ENCODE peak calls at places on chromosomes 12 and 14, in seven cellular contexts. J is left ventricle myocardium inferior, K is heart right ventricle, T is endothelial cell of umbilical vein, F is tibial artery, A is A549, D is cardiac fibroblast. L is an unnamed sample.

GRCh38 chr12:132236930-132237771 is 92.2 kb downstream of the GALNT9 start:
- DNase-seq in J (no peak), K (no peak), T (no peak), F (peak), A (no peak), D (no peak), L (no peak)

GRCh38 chr12:92539966-92540791 is 162.6 kb upstream of the PLEKHG7 start:
- DNase-seq in J (peak), K (peak), T (peak), F (no peak), A (no peak), D (no peak), L (no peak)

GRCh38 chr12:16012086-16012485 is 101.0 kb downstream of the DERA start:
- DNase-seq in J (peak), K (peak), T (peak), F (no peak), A (no peak), D (peak), L (no peak)

GRCh38 chr12:119153477-119154434 is 25.0 kb upstream of the HSPB8 start:
- DNase-seq in J (peak), K (peak), T (peak), F (peak), A (peak), D (peak), L (no peak)

GRCh38 chr12:30927210-30927576 is 645 bp downstream of the TSPAN11 start:
- DNase-seq in J (no peak), K (no peak), T (no peak), F (peak), A (no peak), D (no peak), L (no peak)

GRCh38 chr12:125515887-125516286 is 450.7 kb downstream of the AACS start:
- DNase-seq in J (no peak), K (no peak), T (no peak), F (no peak), A (no peak), D (no peak), L (no peak)

GRCh38 chr12:109702126-109702841 is 11.3 kb upstream of the FAM222A start:
- DNase-seq in J (no peak), K (no peak), T (no peak), F (no peak), A (no peak), D (no peak), L (no peak)

GRCh38 chr12:54304187-54304810 is 3.5 kb upstream of the NFE2 start:
- DNase-seq in J (peak), K (peak), T (no peak), F (peak), A (peak), D (peak), L (no peak)

GRCh38 chr12:642633-643477 is 20.4 kb downstream of the NINJ2 start:
- DNase-seq in J (peak), K (peak), T (peak), F (peak), A (peak), D (peak), L (no peak)

DNA sequence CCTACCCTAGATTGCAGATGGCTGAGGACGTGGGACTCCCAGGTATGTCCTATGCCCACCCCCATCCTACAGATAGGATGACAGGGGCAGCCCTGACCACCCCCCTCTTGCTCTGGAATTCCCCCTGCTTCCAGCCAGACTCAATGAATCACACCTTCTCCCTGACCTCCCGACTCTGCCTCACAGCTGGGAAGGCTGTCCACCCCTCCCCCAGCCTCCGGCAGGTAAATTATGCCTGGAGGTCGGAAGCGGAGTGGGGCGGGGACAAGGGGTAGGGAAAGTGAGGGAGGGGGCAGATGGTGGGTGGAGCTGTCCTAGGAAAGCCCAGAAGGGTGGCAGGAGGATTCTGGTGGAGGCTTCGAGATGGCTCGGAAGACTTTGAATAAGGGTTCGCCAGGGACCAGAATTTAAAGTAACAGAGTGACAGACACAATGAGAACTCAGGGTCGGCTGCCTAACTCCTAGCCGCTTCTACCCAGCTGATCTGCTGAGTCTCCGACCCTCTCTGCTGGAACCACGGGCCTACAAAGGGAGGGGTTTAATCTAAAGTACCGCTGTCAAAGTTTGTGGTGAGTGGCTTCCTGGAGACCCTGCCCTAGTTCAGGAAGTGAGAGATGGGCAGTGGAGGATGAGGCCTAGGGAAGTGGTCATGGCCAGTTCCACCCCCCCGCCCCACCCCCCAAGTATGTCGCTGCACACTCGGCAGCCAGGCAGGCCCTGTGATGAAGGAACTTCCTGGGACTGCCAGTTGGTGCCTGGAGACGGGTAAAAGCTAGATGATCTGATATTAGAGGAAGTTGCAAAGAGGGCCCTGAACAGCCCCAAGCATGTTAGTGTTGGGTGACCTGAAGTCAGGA is 4.2 kb downstream of the PLEKHG3 start:
- DNase-seq in J (no peak), K (peak), T (no peak), F (peak), A (peak), D (no peak), L (no peak)
- H3K4me3 ChIP-seq in J (peak), K (no peak), T (no peak), F (peak), A (peak), D (no peak), L (no peak)

GRCh38 chr12:6570264-6570887 is 2.3 kb upstream of the NOP2 start:
- DNase-seq in J (no peak), K (peak), T (peak), F (no peak), A (peak), D (peak), L (no peak)
- TF ChIP-seq CTCF in J (peak), K (peak), T (peak), F (peak), A (peak), D (peak), L (peak)

GRCh38 chr14:35339761-35340406 is 47.7 kb downstream of the PSMA6 start:
- DNase-seq in J (no peak), K (no peak), T (no peak), F (no peak), A (no peak), D (no peak), L (no peak)
- H3K4me3 ChIP-seq in J (no peak), K (no peak), T (no peak), F (no peak), A (no peak), D (no peak), L (no peak)

DNA sequence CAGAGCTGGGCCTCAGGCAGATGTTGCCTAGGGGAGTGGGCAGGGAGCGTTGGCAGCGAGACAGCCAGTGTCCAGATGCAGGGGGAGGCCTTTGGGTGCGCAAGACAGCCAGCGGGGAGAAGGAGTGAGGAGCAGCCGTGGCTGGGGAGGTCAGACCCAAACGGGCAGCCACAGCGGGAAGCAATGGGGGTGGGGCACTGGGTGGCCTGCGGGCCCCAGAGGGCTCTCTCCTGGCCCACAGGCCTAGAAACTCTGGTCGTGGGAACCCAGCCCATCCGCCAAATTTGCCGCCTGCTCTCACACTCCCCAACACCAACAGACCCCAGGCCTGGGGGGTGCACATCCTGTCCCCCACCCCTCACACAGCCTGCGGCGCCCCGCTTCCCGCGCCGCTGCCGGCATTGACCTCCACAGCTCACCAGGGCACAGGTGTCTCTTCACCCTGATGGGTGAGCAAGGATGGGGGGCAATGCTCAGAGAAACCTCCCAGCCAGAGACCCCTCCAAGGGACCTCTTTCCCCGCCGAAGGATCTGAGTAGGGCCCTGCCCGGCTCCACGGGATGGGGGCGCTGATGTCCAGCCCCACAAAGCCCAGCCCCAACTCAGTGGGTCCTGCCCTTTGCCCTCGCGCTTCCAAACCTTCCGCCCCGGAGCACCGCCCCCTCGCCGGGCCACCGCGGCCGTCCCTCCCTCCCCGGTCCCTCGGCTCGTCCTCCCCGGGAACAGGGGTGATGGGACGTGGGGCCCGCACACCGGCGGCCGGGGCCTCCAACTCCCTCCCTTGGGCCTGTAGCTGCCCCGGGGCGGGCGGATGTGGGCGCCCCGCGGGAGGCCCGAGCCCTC is 781 bp downstream of the HDAC7 start:
- DNase-seq in J (peak), K (peak), T (peak), F (peak), A (peak), D (peak), L (no peak)
- TF ChIP-seq CTCF in J (peak), K (peak), T (peak), F (peak), A (peak), D (peak), L (peak)

DNA sequence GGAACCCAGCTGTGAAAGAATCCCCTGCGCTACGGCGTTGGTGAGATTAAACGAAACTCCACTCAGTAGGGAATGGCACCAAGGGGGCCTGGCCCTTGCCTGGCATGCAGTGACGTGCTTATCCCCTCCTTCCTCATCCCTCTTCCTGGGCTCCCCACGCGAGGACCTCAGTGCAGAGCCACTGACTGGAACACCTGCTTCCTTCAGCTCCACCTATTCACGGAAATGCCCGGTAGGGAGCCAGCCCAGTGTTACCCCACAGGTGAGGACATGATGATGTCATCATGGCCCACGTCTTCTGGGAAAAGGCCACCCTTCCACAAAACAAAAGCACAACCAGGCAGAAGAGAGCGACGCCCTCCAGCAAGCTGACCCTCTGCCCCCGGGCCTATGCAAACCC is 42.2 kb downstream of the CCDC85C start:
- DNase-seq in J (no peak), K (no peak), T (no peak), F (no peak), A (no peak), D (no peak), L (no peak)
- H3K4me3 ChIP-seq in J (no peak), K (no peak), T (no peak), F (no peak), A (no peak), D (no peak), L (peak)

DNA sequence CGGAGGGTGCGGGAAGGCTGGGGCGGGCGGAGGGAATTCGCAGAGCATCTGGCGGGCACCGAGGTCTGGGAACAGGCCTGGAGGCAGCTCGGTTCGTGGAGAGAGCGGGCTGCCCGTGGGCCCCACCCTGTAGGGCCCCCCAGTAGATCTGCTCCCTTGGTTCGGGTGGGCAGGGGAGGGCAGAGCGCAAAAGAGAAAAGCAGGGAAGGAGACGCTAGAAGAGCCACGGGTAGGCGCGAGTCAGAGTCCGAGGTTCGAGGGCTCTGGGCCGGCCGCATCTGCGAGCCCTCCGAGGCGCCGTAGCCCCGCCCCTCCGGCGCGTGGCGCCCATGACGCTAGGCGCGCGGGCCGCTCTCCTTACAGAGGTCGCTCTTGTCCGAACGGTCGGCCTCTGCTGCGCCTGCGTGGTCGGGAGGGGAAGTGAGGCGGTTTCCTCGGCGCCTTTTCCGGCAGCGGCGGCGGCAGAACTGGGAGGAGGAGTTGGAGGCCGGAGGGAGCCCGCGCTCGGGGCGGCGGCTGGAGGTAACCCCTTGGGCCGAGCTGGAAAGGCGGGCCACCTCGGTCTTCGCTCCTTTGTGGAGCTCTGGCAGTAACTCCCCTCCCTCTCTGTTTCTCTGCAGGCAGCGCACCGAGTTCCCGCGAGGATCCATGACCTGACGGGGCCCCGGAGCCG is at the start of gene ARF6:
- DNase-seq in J (peak), K (peak), T (peak), F (peak), A (peak), D (peak), L (peak)
- TF ChIP-seq CTCF in J (peak), K (no peak), T (no peak), F (peak), A (peak), D (no peak), L (peak)

DNA sequence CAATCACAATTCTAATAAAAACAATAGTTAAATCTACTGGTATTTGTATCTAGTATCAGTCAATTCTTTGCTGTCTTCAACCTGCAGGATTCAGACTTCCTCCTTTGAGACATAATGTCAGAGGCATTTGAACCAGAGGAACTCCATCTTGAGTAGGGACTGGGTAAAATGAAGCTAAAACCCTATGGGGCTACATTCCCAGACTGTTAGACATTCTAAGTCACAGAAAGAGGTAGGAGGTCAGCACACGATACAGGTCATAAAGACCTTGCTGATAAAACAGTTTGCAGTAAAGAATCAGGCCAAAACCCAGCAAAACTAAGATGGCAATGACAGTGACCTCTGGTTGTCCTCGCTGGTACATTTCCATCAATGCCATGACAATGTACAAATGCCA is 48.2 kb upstream of the MAP3K9 start:
- DNase-seq in J (no peak), K (no peak), T (no peak), F (no peak), A (no peak), D (no peak), L (no peak)
- H3K4me3 ChIP-seq in J (no peak), K (no peak), T (no peak), F (no peak), A (no peak), D (no peak), L (no peak)

GRCh38 chr12:120738252-120739030 is 12.8 kb downstream of the ACADS start:
- DNase-seq in J (no peak), K (no peak), T (no peak), F (no peak), A (no peak), D (no peak), L (no peak)
- TF ChIP-seq CTCF in J (no peak), K (no peak), T (no peak), F (no peak), A (no peak), D (no peak), L (no peak)

DNA sequence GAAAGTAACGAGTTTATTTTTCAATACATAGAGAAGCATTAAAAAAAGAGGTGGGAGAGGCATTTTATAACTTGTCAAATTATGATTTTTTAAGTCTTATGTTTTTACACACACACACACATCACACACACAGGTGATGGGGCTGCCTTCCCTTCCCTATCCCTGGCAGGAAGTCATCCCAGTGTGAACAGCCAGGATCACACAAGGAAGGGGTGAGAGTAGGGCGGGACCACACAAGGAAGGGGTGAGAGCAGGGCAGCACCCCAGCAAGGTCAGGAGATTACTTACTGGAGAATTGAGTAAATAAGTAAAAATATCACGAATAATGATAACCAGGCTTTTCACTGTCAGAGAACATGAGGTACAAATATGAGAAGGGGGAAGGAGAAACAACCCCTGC is 372.6 kb downstream of the SEC23A start:
- DNase-seq in J (no peak), K (no peak), T (no peak), F (no peak), A (no peak), D (no peak), L (no peak)
- H3K4me3 ChIP-seq in J (no peak), K (no peak), T (no peak), F (no peak), A (no peak), D (no peak), L (no peak)

GRCh38 chr12:4859478-4860210 is 50.1 kb upstream of the KCNA1 start:
- DNase-seq in J (no peak), K (no peak), T (no peak), F (no peak), A (no peak), D (no peak), L (no peak)

GRCh38 chr12:4858385-4858784 is 51.3 kb upstream of the KCNA1 start:
- DNase-seq in J (no peak), K (peak), T (peak), F (no peak), A (no peak), D (no peak), L (peak)

GRCh38 chr12:4855121-4855924 is 54.4 kb upstream of the KCNA1 start:
- DNase-seq in J (no peak), K (no peak), T (peak), F (no peak), A (peak), D (peak), L (peak)

GRCh38 chr12:4856556-4856955 is 53.1 kb upstream of the KCNA1 start:
- DNase-seq in J (no peak), K (no peak), T (no peak), F (no peak), A (no peak), D (no peak), L (no peak)

DNA sequence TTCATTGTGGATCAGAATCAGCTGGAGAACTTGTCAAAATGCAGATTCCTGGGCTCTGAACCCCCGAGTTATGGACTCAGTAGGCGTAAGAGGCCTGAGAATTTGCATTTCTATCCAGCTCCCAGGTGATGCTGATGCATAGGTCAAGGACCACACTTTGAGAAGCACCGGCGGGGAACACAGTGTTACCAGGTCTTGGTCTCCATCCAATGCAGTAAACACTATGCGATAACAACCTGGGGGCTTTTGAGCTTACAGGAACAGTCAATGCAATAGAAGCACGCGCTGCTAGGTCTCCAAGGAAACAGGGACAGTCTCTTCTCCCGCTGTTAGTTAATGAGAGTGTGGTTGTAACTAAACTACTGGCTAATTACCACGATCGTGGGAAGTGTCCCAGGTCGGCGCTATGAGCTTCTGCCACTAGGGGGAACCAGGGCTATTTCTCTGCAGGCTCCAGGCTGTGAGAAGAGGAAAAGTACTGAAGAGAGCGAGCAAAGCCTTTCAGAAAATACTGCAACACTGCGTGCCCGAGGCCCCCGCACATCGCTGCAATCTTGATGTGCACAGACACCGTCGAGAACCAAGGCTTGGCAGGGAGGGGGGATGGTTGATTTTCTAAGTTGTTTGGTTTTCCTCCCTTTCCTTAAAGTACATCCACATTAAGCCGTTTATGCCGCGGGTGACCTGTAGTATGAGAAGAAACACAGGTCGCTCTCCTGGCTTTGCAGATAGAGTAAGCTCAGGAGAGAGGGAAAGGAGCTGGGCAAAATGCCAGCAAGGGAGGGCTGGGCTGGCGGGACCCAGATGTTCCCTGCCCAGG is 52.0 kb upstream of the KCNA1 start:
- DNase-seq in J (peak), K (peak), T (peak), F (peak), A (peak), D (peak), L (peak)
- TF ChIP-seq CTCF in J (peak), K (peak), T (peak), F (peak), A (peak), D (peak), L (peak)